ENCODE peak calls at places on chromosome X, in four cellular contexts. One of them, this sample, is unnamed.

GRCh38 chrX:129945131-129945530 is 37.3 kb upstream of the BCORL1 start:
- DNase-seq in ovary: no peak
- DNase-seq in mammary epithelial cell: no peak
- DNase-seq in body of pancreas: no peak
- DNase-seq in this sample: peak; percentile 48

GRCh38 chrX:7987160-7987992 is 60.2 kb upstream of the PNPLA4 start:
- DNase-seq in ovary: no peak
- DNase-seq in mammary epithelial cell: peak; percentile 32
- DNase-seq in body of pancreas: no peak
- DNase-seq in this sample: no peak

GRCh38 chrX:39905946-39906345 is 191.8 kb downstream of the BCOR start:
- DNase-seq in ovary: no peak
- DNase-seq in mammary epithelial cell: no peak
- DNase-seq in body of pancreas: no peak
- DNase-seq in this sample: no peak

GRCh38 chrX:37350034-37350365 is 836 bp downstream of the PRRG1 start:
- DNase-seq in ovary: no peak
- DNase-seq in mammary epithelial cell: peak; percentile 12
- DNase-seq in body of pancreas: peak; percentile 22
- DNase-seq in this sample: peak; percentile 39

GRCh38 chrX:119121341-119121740 is 6.3 kb downstream of the KIAA1210 start:
- DNase-seq in ovary: no peak
- DNase-seq in mammary epithelial cell: no peak
- DNase-seq in body of pancreas: no peak
- DNase-seq in this sample: peak; percentile 49

GRCh38 chrX:52819788-52820187 is 8.7 kb downstream of the XAGE5 start:
- DNase-seq in ovary: no peak
- DNase-seq in mammary epithelial cell: no peak
- DNase-seq in body of pancreas: no peak
- DNase-seq in this sample: no peak

GRCh38 chrX:13380230-13380629 is 60.4 kb upstream of the ATXN3L start:
- DNase-seq in ovary: no peak
- DNase-seq in mammary epithelial cell: peak; percentile 76
- DNase-seq in body of pancreas: no peak
- DNase-seq in this sample: peak; percentile 38

GRCh38 chrX:111470681-111471403 is 40.6 kb upstream of the SERTM2 start:
- DNase-seq in ovary: no peak
- DNase-seq in mammary epithelial cell: no peak
- DNase-seq in body of pancreas: no peak
- DNase-seq in this sample: no peak

GRCh38 chrX:10501606-10502005 is 118.8 kb downstream of the MID1 start:
- DNase-seq in ovary: no peak
- DNase-seq in mammary epithelial cell: no peak
- DNase-seq in body of pancreas: no peak
- DNase-seq in this sample: no peak

GRCh38 chrX:40008841-40009461 is 88.8 kb downstream of the BCOR start:
- DNase-seq in ovary: no peak
- DNase-seq in mammary epithelial cell: no peak
- DNase-seq in body of pancreas: peak; percentile 22
- DNase-seq in this sample: no peak

GRCh38 chrX:67787196-67787595 is 243.4 kb downstream of the AR start:
- DNase-seq in ovary: no peak
- DNase-seq in mammary epithelial cell: no peak
- DNase-seq in body of pancreas: no peak
- DNase-seq in this sample: no peak

GRCh38 chrX:17741123-17741511 is 3.8 kb downstream of the SCML1 start:
- DNase-seq in ovary: no peak
- DNase-seq in mammary epithelial cell: no peak
- DNase-seq in body of pancreas: no peak
- DNase-seq in this sample: no peak

GRCh38 chrX:44975666-44976263 is 102.8 kb downstream of the KDM6A start:
- DNase-seq in ovary: no peak
- DNase-seq in mammary epithelial cell: peak; percentile 63
- DNase-seq in body of pancreas: no peak
- DNase-seq in this sample: no peak

DNA sequence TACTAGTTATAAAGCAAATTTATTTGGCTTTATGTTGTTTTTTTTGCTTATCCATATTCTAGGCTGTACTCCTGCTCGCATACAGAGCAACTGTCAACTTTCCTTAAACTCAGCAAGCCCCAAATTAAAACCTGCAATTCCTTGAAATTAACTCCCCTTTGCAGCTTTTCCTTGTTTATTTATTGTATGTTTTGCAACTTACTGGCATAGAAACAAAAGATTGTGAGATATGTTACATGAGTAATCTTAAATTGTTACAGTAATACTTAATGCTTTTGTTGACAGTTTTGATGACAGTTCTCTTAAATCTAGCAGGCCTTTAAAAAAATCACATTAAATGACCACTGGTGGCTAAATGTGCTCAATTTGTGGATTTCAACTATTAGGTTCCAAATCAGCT is 4.5 kb downstream of the DDX3X start:
- DNase-seq in ovary: no peak
- DNase-seq in mammary epithelial cell: no peak
- DNase-seq in body of pancreas: no peak
- DNase-seq in this sample: peak; percentile 73
- H3K36me3 ChIP-seq in ovary: no peaks in the 10 kb centered on the region
- H3K36me3 ChIP-seq in mammary epithelial cell: peaks cover 35% of the 10 kb centered on the region
- H3K36me3 ChIP-seq in body of pancreas: peaks cover 9% of the 10 kb centered on the region
- H3K36me3 ChIP-seq in this sample: peaks cover 44% of the 10 kb centered on the region

DNA sequence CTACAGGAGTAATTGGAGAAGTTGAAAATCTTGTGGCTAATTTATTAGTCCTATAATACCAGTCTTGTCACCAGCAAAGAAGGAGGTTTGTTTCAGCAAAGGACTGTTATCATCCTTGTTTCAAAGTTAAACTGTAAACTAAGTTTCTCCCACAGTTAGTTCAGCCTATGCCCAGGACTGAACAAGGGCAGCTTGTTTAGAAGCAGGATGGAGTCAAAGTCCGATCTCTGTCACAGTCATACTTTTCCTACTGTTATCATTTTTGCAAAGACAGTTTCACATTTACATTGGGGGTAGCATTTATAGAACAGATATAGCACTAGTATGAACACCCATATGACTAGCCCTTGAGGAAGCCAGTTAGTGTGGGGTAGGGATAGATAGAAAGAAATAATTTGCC is 46.4 kb downstream of the AKAP4 start:
- DNase-seq in ovary: no peak
- DNase-seq in mammary epithelial cell: no peak
- DNase-seq in body of pancreas: no peak
- DNase-seq in this sample: no peak
- H3K4me1 ChIP-seq in ovary: no peaks in the 10 kb centered on the region
- H3K4me1 ChIP-seq in mammary epithelial cell: no peaks in the 10 kb centered on the region
- H3K4me1 ChIP-seq in body of pancreas: no peaks in the 10 kb centered on the region
- H3K4me1 ChIP-seq in this sample: peaks cover 7% of the 10 kb centered on the region

DNA sequence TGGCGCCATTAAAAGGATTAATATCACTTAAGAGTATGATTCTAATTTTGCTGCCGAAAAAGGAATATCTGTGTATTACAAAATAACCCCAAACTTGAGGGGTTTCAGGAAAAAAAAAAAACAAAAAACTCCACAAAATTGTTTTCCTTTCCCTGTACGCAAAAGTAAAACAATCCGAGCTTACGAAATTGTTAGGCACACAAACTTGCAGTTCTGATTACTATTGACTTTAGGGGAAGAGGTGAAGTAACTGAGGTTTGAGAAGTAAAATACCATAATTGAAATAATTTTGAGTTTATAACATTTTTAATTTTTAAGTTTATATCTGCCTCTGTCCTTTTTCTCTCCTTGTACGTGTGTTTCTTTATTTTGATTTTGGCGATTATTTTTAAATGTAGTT is 64.8 kb downstream of the USP9X start:
- DNase-seq in ovary: no peak
- DNase-seq in mammary epithelial cell: no peak
- DNase-seq in body of pancreas: no peak
- DNase-seq in this sample: no peak
- H3K36me3 ChIP-seq in ovary: no peaks in the 10 kb centered on the region
- H3K36me3 ChIP-seq in mammary epithelial cell: peaks cover 6% of the 10 kb centered on the region
- H3K36me3 ChIP-seq in body of pancreas: no peaks in the 10 kb centered on the region
- H3K36me3 ChIP-seq in this sample: peaks cover 81% of the 10 kb centered on the region

DNA sequence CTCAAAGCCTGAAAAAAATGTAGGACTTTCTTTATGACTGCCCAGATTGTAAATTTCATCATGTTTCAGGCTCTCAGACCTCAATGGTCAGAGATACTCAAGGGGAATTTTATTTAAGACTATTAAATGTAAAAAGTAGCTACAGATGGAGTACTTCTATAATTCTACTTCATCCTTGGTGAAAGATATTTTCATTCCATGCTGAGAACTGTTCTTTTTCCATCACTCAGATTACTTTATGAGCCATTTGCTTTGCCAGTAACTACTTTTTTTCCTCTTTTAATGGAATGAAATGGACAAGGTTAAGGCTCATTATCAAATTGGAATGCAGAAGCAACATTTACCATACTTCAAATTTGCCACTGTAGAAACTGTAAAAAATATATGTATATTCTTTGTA is 38.0 kb upstream of the PLS3 start:
- DNase-seq in ovary: no peak
- DNase-seq in mammary epithelial cell: no peak
- DNase-seq in body of pancreas: no peak
- DNase-seq in this sample: no peak
- H3K4me1 ChIP-seq in ovary: no peaks in the 10 kb centered on the region
- H3K4me1 ChIP-seq in mammary epithelial cell: no peaks in the 10 kb centered on the region
- H3K4me1 ChIP-seq in body of pancreas: no peaks in the 10 kb centered on the region
- H3K4me1 ChIP-seq in this sample: peaks cover 12% of the 10 kb centered on the region

GRCh38 chrX:153960077-153960476 is 11.5 kb downstream of the HCFC1 start:
- DNase-seq in ovary: no peak
- DNase-seq in mammary epithelial cell: no peak
- DNase-seq in body of pancreas: no peak
- DNase-seq in this sample: no peak

GRCh38 chrX:153963546-153963945 is 8.1 kb downstream of the HCFC1 start:
- DNase-seq in ovary: no peak
- DNase-seq in mammary epithelial cell: no peak
- DNase-seq in body of pancreas: no peak
- DNase-seq in this sample: no peak

GRCh38 chrX:153959649-153960048 is 12.0 kb downstream of the HCFC1 start:
- DNase-seq in ovary: no peak
- DNase-seq in mammary epithelial cell: no peak
- DNase-seq in body of pancreas: no peak
- DNase-seq in this sample: no peak

GRCh38 chrX:153960786-153961185 is 10.8 kb downstream of the HCFC1 start:
- DNase-seq in ovary: no peak
- DNase-seq in mammary epithelial cell: no peak
- DNase-seq in body of pancreas: no peak
- DNase-seq in this sample: no peak

GRCh38 chrX:153961292-153961691 is 10.3 kb downstream of the HCFC1 start:
- DNase-seq in ovary: no peak
- DNase-seq in mammary epithelial cell: no peak
- DNase-seq in body of pancreas: no peak
- DNase-seq in this sample: no peak
- H3K36me3 ChIP-seq in ovary: no peaks in the 10 kb centered on the region
- H3K36me3 ChIP-seq in mammary epithelial cell: peaks cover 13% of the 10 kb centered on the region
- H3K36me3 ChIP-seq in body of pancreas: peaks cover 16% of the 10 kb centered on the region
- H3K36me3 ChIP-seq in this sample: peaks cover 74% of the 10 kb centered on the region

GRCh38 chrX:15524417-15524816 is 23.8 kb downstream of the BMX start:
- DNase-seq in ovary: no peak
- DNase-seq in mammary epithelial cell: peak; percentile 39
- DNase-seq in body of pancreas: no peak
- DNase-seq in this sample: peak; percentile 15

GRCh38 chrX:15525664-15526416 is 25.2 kb downstream of the BMX start:
- DNase-seq in ovary: no peak
- DNase-seq in mammary epithelial cell: peak; percentile 39
- DNase-seq in body of pancreas: no peak
- DNase-seq in this sample: no peak

GRCh38 chrX:15522464-15522863 is 21.9 kb downstream of the BMX start:
- DNase-seq in ovary: no peak
- DNase-seq in mammary epithelial cell: no peak
- DNase-seq in body of pancreas: no peak
- DNase-seq in this sample: no peak

DNA sequence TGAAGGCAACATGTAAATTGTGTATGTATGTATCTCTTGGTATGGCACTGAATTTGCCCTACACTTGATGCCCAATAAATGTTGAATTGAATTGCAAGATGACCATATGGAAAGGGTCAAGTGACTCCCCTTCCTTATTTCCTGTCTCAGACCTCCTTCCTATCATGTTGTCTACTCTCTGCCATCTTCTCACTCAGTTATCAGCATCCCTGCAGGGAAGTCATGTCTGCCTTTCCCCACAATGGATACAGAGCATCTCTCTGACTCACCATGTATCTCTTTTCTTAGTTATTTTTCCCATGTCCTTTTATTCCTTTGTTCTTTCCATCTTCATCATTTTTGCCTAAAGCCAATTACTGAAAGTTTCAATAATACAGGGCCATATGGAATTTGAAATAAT is 22.5 kb downstream of the BMX start:
- DNase-seq in ovary: no peak
- DNase-seq in mammary epithelial cell: no peak
- DNase-seq in body of pancreas: no peak
- DNase-seq in this sample: no peak
- H3K4me1 ChIP-seq in ovary: no peaks in the 10 kb centered on the region
- H3K4me1 ChIP-seq in mammary epithelial cell: peaks cover 19% of the 10 kb centered on the region
- H3K4me1 ChIP-seq in body of pancreas: no peaks in the 10 kb centered on the region
- H3K4me1 ChIP-seq in this sample: no peaks in the 10 kb centered on the region

DNA sequence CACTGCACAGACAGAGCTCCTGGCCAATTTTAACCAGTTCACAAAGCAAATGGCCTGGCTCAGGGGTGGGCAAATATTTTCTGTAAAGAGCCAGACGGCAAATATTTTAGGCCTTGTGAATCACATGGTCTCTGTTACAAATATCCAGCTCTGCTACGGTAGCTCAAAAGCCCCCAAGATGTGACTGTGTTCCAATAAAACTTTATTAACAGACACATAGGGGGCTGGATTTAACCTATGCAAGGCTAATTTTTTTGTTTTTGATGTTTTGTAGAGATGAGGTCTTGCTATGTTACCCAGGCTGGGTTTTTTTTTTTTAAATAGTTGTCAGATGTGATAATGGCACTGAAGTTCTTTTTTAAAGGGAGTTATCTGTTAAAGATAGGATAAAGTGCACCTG is 65.4 kb downstream of the PRKX start:
- DNase-seq in ovary: no peak
- DNase-seq in mammary epithelial cell: no peak
- DNase-seq in body of pancreas: no peak
- DNase-seq in this sample: no peak
- H3K36me3 ChIP-seq in ovary: no peaks in the 10 kb centered on the region
- H3K36me3 ChIP-seq in mammary epithelial cell: peaks cover 5% of the 10 kb centered on the region
- H3K36me3 ChIP-seq in body of pancreas: no peaks in the 10 kb centered on the region
- H3K36me3 ChIP-seq in this sample: no peaks in the 10 kb centered on the region